ENCODE peak calls at places on chromosomes 13 and 19, in eight cellular contexts. H, B, M, W, Q, P, J and F are unnamed samples.

GRCh38 chr19:44615529-44616247 is 2.3 kb downstream of the IGSF23 start:
- DNase-seq in H (no peak), W (no peak), P (no peak), M (no peak), Q (no peak), B (peak), J (no peak), F (no peak)

GRCh38 chr19:32676186-32676894 is 692 bp downstream of the RGS9BP start:
- DNase-seq in J (peak), P (peak), Q (peak), W (no peak), M (no peak), H (no peak), B (peak), F (no peak)

GRCh38 chr19:1324792-1325567 is 39.3 kb downstream of the EFNA2 start:
- DNase-seq in B (no peak), M (peak), H (peak), J (peak), W (peak), Q (peak), P (no peak), F (no peak)

GRCh38 chr13:110237895-110238294 is 69.1 kb downstream of the COL4A1 start:
- DNase-seq in P (no peak), W (no peak), M (no peak), J (no peak), H (no peak), Q (no peak), B (no peak), F (no peak)

GRCh38 chr13:34993470-34993869 is 51.4 kb downstream of the NBEA start:
- DNase-seq in B (no peak), M (no peak), Q (no peak), W (no peak), J (no peak), P (no peak), H (peak), F (no peak)

GRCh38 chr13:88648598-88649373 is 977.6 kb downstream of the SLITRK5 start:
- DNase-seq in P (no peak), Q (no peak), W (no peak), J (no peak), H (no peak), B (no peak), M (no peak), F (no peak)

GRCh38 chr19:1276620-1277007 is 1.3 kb downstream of the FAM174C start:
- DNase-seq in H (no peak), B (no peak), J (no peak), M (no peak), P (no peak), Q (no peak), W (no peak), F (no peak)

GRCh38 chr19:41264581-41265375 is 606 bp downstream of the HNRNPUL1 start:
- DNase-seq in M (peak), B (peak), J (peak), W (peak), P (peak), Q (peak), H (peak), F (no peak)

GRCh38 chr19:13153627-13154240 is 3.5 kb downstream of the IER2 start:
- DNase-seq in J (peak), M (no peak), B (peak), Q (peak), P (no peak), W (peak), H (peak), F (no peak)

GRCh38 chr19:48400018-48400742 is 6.7 kb downstream of the GRIN2D start:
- DNase-seq in W (peak), H (peak), Q (peak), M (peak), P (no peak), J (peak), B (peak), F (no peak)

GRCh38 chr19:44303976-44304568 is 753 bp downstream of the ZNF235 start:
- DNase-seq in J (peak), P (peak), M (no peak), W (no peak), H (no peak), B (peak), Q (no peak), F (no peak)

GRCh38 chr13:80314711-80315505 is 26.0 kb downstream of the SPRY2 start:
- DNase-seq in P (no peak), W (no peak), J (no peak), H (no peak), B (no peak), Q (no peak), M (no peak), F (no peak)

GRCh38 chr13:40813662-40814454 is 24.4 kb downstream of the SLC25A15 start:
- DNase-seq in W (no peak), H (peak), Q (no peak), B (peak), P (peak), J (peak), M (no peak), F (no peak)

GRCh38 chr19:38655148-38655824 is 7.8 kb downstream of the ACTN4 start:
- DNase-seq in W (no peak), B (no peak), P (no peak), M (no peak), H (no peak), J (no peak), Q (no peak), F (no peak)

GRCh38 chr13:107753286-107753685 is 462.1 kb downstream of the LIG4 start:
- DNase-seq in M (no peak), P (no peak), B (no peak), W (no peak), H (peak), J (no peak), Q (no peak), F (no peak)

GRCh38 chr13:28558126-28558525 is 63.2 kb upstream of the FLT1 start:
- DNase-seq in J (no peak), Q (no peak), B (no peak), M (no peak), H (peak), P (no peak), W (no peak), F (no peak)

GRCh38 chr13:66040506-66040905 is 1189.6 kb downstream of the PCDH9 start:
- DNase-seq in M (no peak), Q (no peak), H (no peak), W (no peak), B (no peak), J (no peak), P (no peak), F (no peak)

GRCh38 chr13:49651775-49652690 is 23.7 kb downstream of the ARL11 start:
- DNase-seq in J (no peak), H (no peak), Q (no peak), P (peak), W (peak), M (no peak), B (no peak), F (no peak)

GRCh38 chr13:44174769-44175425 is 198.7 kb upstream of the SERP2 start:
- DNase-seq in J (no peak), P (no peak), M (no peak), Q (peak), B (peak), H (peak), W (no peak), F (no peak)

DNA sequence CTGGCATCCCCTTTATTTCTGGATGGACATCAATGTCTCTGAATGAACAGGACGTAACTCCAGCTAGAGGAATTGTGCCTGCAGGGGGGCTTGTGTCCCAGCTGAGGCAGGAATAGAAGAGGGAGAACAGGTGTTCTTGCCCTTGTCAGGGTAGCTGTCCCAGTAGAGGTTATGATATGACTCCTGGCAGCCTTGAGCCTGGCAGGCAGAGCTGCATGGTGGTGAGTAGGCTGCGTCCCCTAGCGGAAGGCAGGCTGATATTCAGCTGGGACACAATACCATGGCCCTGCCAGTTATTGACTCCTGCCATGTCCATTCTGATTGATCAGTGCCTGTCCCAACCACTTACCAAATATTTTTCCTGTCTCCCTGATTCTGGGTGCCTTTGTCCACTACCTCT is 197.2 kb downstream of the RAP2A start:
- DNase-seq in M (no peak), W (no peak), P (peak), Q (no peak), H (no peak), J (peak), B (no peak), F (no peak)
- TF ChIP-seq CTCF in M (no peak), W (no peak), P (peak), Q (no peak), H (no peak), J (peak), B (no peak), F (no peak)

GRCh38 chr13:52652980-52653303 is 306 bp downstream of the SUGT1 start:
- DNase-seq in J (no peak), H (no peak), P (no peak), M (no peak), B (no peak), Q (no peak), W (no peak), F (no peak)
- TF ChIP-seq CTCF in J (peak), H (no peak), P (no peak), M (peak), B (no peak), Q (no peak), W (no peak), F (no peak)

GRCh38 chr13:39510296-39510695 is 92.7 kb downstream of the LHFPL6 start:
- DNase-seq in M (no peak), P (no peak), W (no peak), H (no peak), Q (no peak), B (no peak), J (no peak), F (no peak)

GRCh38 chr13:39516140-39516539 is 86.9 kb downstream of the LHFPL6 start:
- DNase-seq in W (no peak), H (no peak), M (peak), J (no peak), Q (no peak), B (no peak), P (peak), F (no peak)

GRCh38 chr13:39509616-39510015 is 93.4 kb downstream of the LHFPL6 start:
- DNase-seq in W (no peak), P (no peak), H (no peak), B (no peak), M (no peak), Q (no peak), J (no peak), F (no peak)

GRCh38 chr13:39512687-39513086 is 90.3 kb downstream of the LHFPL6 start:
- DNase-seq in B (no peak), H (no peak), Q (no peak), P (no peak), J (no peak), M (no peak), W (no peak), F (no peak)

DNA sequence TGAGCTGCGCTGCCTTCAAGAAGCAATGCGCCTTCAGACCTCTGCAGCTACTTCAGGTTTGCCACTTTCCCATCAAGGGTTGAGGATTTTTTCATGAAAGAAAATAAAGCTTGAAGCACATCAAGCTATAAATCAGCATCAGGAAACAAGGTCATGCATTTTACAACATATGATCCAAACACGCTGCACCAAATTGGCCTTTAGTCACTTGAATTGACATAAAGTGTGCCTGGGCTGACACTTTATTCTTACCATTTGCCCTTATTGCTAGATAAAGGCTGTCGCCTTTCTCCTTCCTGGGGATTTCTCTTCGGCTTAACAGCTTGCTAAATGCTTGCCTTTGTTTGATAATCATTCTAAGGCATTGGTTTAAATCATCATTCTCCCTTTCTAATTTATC is 87.8 kb downstream of the LHFPL6 start:
- DNase-seq in Q (no peak), M (no peak), B (no peak), J (no peak), H (no peak), W (no peak), P (peak), F (no peak)
- TF ChIP-seq CTCF in Q (no peak), M (no peak), B (no peak), J (no peak), H (no peak), W (no peak), P (no peak), F (no peak)

DNA sequence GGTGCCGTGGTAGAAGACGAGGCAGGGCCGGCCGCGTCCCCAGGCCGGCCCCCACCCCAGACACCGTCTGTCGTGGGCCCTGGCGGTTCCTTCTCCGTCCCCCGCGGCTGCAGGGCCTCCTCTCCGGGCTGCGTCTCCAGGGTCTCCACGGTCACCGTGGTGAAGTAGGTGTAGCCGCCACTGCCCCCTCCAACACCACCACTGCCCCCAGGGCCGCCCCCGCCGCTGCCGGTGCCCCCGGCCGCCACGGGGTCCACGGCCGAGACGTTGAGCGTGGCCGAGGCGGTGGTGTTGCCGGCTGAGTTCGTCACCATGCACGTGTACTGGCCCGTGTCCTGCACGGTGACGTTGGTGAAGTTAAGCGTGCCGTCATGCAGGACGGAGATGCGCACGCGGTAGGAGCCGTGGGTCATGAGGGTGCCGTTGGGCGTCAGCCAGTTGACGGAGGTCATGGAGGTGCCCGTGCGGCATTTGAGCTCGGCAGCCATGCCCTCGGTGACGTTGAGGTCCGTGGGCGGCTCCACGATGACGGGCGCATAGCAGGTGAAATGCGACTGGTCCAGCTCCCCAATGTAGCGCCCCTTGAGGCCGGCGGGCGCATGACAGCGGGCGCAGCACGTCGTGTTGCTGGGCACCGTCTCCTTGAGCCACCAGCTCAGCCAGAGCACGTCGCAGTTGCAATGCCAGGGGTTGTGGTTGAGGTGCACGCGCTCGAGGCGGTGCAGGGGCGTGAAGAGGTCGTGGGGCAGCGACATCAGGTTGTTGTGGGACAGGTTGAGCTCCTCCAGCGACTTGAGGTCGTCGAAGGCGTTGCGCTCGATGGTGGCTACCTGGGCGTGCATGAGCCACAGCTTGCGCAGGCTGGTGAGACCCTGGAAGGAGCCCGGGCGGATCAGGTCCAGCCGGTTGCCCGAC is 4.6 kb upstream of the ASPDH start:
- DNase-seq in J (peak), B (no peak), P (no peak), H (no peak), Q (no peak), M (no peak), W (no peak), F (no peak)
- TF ChIP-seq CTCF in J (peak), B (no peak), P (peak), H (no peak), Q (no peak), M (peak), W (no peak), F (peak)

DNA sequence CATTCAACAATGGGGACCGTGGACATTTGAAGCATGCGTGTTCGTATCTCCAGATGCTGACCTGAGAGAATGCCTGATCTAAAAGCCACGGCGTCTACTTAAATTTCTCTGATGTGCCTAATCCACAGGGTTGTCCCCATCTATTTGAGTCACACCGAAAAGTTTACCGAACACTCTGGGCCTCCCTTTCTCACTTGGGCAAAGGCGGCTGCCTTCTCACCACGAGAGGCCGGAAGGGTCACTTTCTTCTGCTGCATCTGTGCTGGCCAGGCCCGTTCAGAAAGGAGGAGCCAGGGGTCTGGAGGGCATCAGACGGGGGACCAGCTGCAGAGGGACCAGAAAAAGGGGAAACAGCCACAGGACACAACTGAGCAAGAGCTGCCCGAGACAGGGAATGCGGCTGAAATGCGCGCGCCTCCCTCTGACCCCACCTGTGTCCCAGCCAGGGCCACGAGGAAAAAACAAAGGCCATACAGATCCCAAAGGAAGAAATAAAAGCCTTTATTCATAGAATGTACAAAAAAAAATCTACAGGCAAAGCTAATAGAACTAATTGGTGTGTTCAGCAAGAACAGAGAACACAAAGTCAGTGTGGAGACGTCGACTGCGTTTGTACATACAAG is 71.3 kb upstream of the C13orf46 start:
- DNase-seq in B (no peak), H (no peak), M (no peak), J (no peak), W (no peak), P (no peak), Q (no peak), F (no peak)
- TF ChIP-seq CTCF in B (no peak), H (no peak), M (no peak), J (no peak), W (no peak), P (no peak), Q (no peak), F (no peak)

DNA sequence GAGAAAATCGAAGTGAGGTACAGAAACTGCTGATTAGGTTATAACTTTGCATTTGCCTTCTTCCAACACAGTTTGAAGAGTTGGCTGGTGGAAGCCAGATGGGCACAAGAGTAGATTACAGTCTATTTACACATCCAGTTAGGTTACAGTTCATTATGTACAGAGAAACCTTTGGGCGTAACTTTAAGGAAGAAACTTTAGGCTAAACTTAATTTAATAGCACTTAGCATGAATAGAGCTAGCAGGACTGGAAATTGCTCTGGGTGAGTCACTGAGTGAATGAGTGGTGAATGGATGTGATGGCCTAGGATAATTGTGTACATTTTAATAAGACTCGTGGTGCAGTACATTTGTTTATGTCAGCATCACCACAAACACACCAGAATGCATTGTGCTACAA is 62.9 kb upstream of the KLHL1 start:
- DNase-seq in Q (no peak), P (no peak), M (no peak), H (no peak), J (no peak), B (no peak), W (no peak), F (no peak)
- TF ChIP-seq CTCF in Q (no peak), P (no peak), M (no peak), H (no peak), J (no peak), B (no peak), W (no peak), F (no peak)

DNA sequence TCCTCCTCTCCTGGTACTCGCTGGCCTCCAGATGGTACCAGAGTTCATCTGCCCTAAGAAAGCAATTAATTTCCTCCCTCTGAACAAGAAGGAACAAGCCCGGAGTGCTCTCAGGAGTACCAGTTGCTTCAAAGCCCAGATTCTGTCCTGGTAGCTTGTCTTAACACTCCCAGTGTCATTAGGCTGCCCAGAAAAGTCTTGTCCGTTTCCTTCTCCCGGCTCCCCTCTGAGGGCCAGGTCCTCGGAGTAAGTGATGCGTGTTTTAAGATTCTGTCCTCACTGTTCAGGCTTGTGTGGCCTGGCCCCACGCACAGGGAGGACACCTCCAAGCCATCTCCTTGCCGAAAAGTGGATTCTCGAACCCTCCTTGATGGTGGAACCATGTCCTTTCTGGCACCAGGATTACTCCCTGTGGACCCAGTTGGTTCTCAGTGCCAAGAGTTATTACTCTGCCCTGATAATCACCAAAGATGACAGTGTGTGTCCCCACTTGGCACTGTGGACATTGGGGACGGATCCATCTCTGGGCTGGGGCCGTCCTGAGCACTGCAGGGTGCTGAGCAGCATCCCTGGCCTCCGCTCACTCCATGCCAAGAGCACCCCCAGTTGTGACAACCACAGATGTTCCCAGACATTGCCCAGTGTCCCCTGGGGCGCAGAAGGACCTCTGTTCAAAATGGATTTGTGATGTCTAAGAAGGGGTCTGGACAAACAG is 52.5 kb downstream of the RFX2 start:
- DNase-seq in M (no peak), J (no peak), Q (no peak), H (no peak), B (no peak), W (no peak), P (peak), F (no peak)
- TF ChIP-seq CTCF in M (no peak), J (no peak), Q (no peak), H (no peak), B (no peak), W (no peak), P (no peak), F (no peak)

GRCh38 chr19:18408053-18408476 is 10.6 kb upstream of the LRRC25 start:
- DNase-seq in W (no peak), H (no peak), B (no peak), Q (no peak), P (no peak), J (peak), M (peak), F (no peak)
- TF ChIP-seq CTCF in W (peak), H (peak), B (peak), Q (no peak), P (peak), J (peak), M (peak), F (no peak)

GRCh38 chr13:24497742-24498141 is 14.8 kb downstream of the PARP4 start:
- DNase-seq in Q (no peak), P (no peak), W (no peak), H (no peak), J (no peak), M (no peak), B (no peak), F (no peak)
- TF ChIP-seq CTCF in Q (no peak), P (no peak), W (no peak), H (no peak), J (no peak), M (no peak), B (no peak), F (no peak)

GRCh38 chr19:29779921-29780320 is 31.9 kb upstream of the CCNE1 start:
- DNase-seq in P (no peak), M (no peak), B (no peak), W (no peak), H (no peak), Q (no peak), J (peak), F (no peak)
- TF ChIP-seq CTCF in P (peak), M (no peak), B (no peak), W (no peak), H (no peak), Q (no peak), J (no peak), F (no peak)